ENCODE peak calls at places on chromosomes 12 and 14, in five cellular contexts. E is A549; X is neuronal stem cell; T is heart left ventricle; L is effector memory CD4-positive, alpha-beta T cell. D is an unnamed sample. For H3K4me1, the result is how much of the 10 kb centered on the place peaks cover.

GRCh38 chr12:132289356-132290202 is 39.8 kb downstream of the GALNT9 start:
- DNase-seq in T (no peak), E (no peak), L (no peak), X (no peak), D (no peak)

GRCh38 chr12:127383281-127383680 is 883.7 kb upstream of the TMEM132C start:
- DNase-seq in E (peak), L (no peak), X (no peak), T (no peak), D (no peak)

GRCh38 chr12:69966409-69966808 is 141.4 kb downstream of the MYRFL start:
- DNase-seq in L (no peak), X (no peak), E (peak), T (peak), D (no peak)

GRCh38 chr14:64444984-64445845 is 20.1 kb upstream of the AKAP5 start:
- DNase-seq in X (no peak), E (peak), T (no peak), L (no peak), D (no peak)

GRCh38 chr12:24034160-24034559 is 84.7 kb upstream of the SOX5 start:
- DNase-seq in L (no peak), E (no peak), T (no peak), X (peak), D (no peak)

GRCh38 chr14:92473261-92473946 is 40.2 kb upstream of the RIN3 start:
- DNase-seq in T (peak), L (no peak), X (no peak), E (peak), D (no peak)

GRCh38 chr14:33432407-33433023 is 493.8 kb downstream of the NPAS3 start:
- DNase-seq in T (no peak), X (no peak), E (peak), L (no peak), D (no peak)

GRCh38 chr14:102063808-102064429 is 22.9 kb downstream of the HSP90AA1 start:
- DNase-seq in E (no peak), T (no peak), L (no peak), X (no peak), D (no peak)

GRCh38 chr14:49497725-49498348 is 88.3 kb downstream of the RPS29 start:
- DNase-seq in L (no peak), X (peak), E (peak), T (no peak), D (no peak)

GRCh38 chr12:84502180-84502857 is 410.3 kb downstream of the SLC6A15 start:
- DNase-seq in X (no peak), E (no peak), L (no peak), T (no peak), D (no peak)

GRCh38 chr12:105995986-105996385 is 142.8 kb downstream of the NUAK1 start:
- DNase-seq in T (no peak), E (no peak), L (no peak), X (no peak), D (no peak)

GRCh38 chr12:6215932-6216494 is 15.8 kb downstream of the CD9 start:
- DNase-seq in X (no peak), T (no peak), E (peak), L (no peak), D (no peak)

GRCh38 chr12:7937867-7938506 is 2.0 kb upstream of the SLC2A3 start:
- DNase-seq in T (no peak), E (peak), X (no peak), L (no peak), D (no peak)

GRCh38 chr14:69107407-69108003 is 45.4 kb downstream of the DCAF5 start:
- DNase-seq in E (peak), L (no peak), X (no peak), T (no peak), D (no peak)

GRCh38 chr12:122048156-122048555 is 26.5 kb downstream of the BCL7A start:
- DNase-seq in E (no peak), X (no peak), T (no peak), L (no peak), D (no peak)

GRCh38 chr14:91866511-91867295 is 633 bp downstream of the TC2N start:
- DNase-seq in L (no peak), X (no peak), T (no peak), E (no peak), D (no peak)

GRCh38 chr14:79293482-79293881 is 917.8 kb downstream of the DIO2 start:
- DNase-seq in L (no peak), X (no peak), T (no peak), E (no peak), D (no peak)

GRCh38 chr14:92670177-92670576 is 78.2 kb downstream of the LGMN start:
- DNase-seq in E (peak), L (no peak), X (no peak), T (peak), D (no peak)

GRCh38 chr14:51534623-51535022 is 117.1 kb upstream of the FRMD6 start:
- DNase-seq in T (no peak), E (peak), X (no peak), L (no peak), D (no peak)

GRCh38 chr12:121697093-121697698 is 15.4 kb upstream of the TMEM120B start:
- DNase-seq in T (no peak), X (no peak), E (peak), L (no peak), D (no peak)

GRCh38 chr12:95277139-95277538 is 59.5 kb downstream of the VEZT start:
- DNase-seq in X (no peak), T (no peak), E (no peak), L (no peak), D (no peak)

GRCh38 chr12:41521872-41522379 is 333.8 kb downstream of the PDZRN4 start:
- DNase-seq in X (no peak), L (no peak), T (no peak), E (peak), D (no peak)

GRCh38 chr12:9798008-9798619 is 29.2 kb upstream of the KLRF1 start:
- DNase-seq in L (peak), X (peak), E (peak), T (no peak), D (peak)

GRCh38 chr14:91744068-91744480 is 12.2 kb upstream of the CATSPERB start:
- DNase-seq in L (no peak), E (peak), T (no peak), X (no peak), D (no peak)

GRCh38 chr12:93163260-93164036 is 214.3 kb upstream of the NUDT4 start:
- DNase-seq in L (no peak), T (no peak), X (no peak), E (no peak), D (no peak)

GRCh38 chr12:131963381-131963780 is 13.6 kb downstream of the EP400 start:
- DNase-seq in T (no peak), X (no peak), E (no peak), L (no peak), D (no peak)

GRCh38 chr12:74370608-74371216 is 166.9 kb upstream of the ATXN7L3B start:
- DNase-seq in L (no peak), T (no peak), X (no peak), E (peak), D (no peak)

GRCh38 chr12:11761869-11762567 is 112.5 kb downstream of the ETV6 start:
- DNase-seq in L (no peak), E (no peak), X (no peak), T (no peak), D (no peak)

GRCh38 chr14:67571275-67571990 is 28.6 kb downstream of the PIGH start:
- DNase-seq in L (peak), T (peak), E (peak), X (peak), D (no peak)

GRCh38 chr14:60686865-60687264 is 37.3 kb downstream of the SIX4 start:
- DNase-seq in L (no peak), T (no peak), X (no peak), E (no peak), D (no peak)

GRCh38 chr14:55398679-55399078 is 13.0 kb downstream of the ATG14 start:
- DNase-seq in T (no peak), X (no peak), E (peak), L (no peak), D (no peak)

GRCh38 chr12:126144603-126145002 is 1079.4 kb downstream of the AACS start:
- DNase-seq in X (no peak), L (no peak), T (no peak), E (no peak), D (no peak)

GRCh38 chr12:114667669-114668150 is 16.3 kb downstream of the TBX3 start:
- DNase-seq in E (no peak), L (no peak), T (no peak), X (no peak), D (no peak)

GRCh38 chr14:65151329-65152010 is 49.2 kb upstream of the MAX start:
- DNase-seq in X (no peak), E (no peak), L (no peak), T (no peak), D (no peak)

GRCh38 chr14:75457648-75458165 is 29.9 kb downstream of the JDP2 start:
- DNase-seq in X (no peak), E (no peak), T (no peak), L (no peak), D (no peak)
- H3K4me1 ChIP-seq in X (under half), E (under half), T (half or more), L (under half), D (half or more)

GRCh38 chr14:103382375-103382774 is 2.8 kb upstream of the MARK3 start:
- DNase-seq in X (no peak), E (peak), L (no peak), T (no peak), D (no peak)

GRCh38 chr14:103385994-103386491 is 828 bp downstream of the MARK3 start:
- DNase-seq in T (peak), E (no peak), L (peak), X (no peak), D (no peak)

GRCh38 chr14:103385153-103385993 is at the start of gene MARK3:
- DNase-seq in T (peak), X (peak), E (peak), L (peak), D (peak)

GRCh38 chr14:103386632-103387329 is 1.6 kb downstream of the MARK3 start:
- DNase-seq in E (no peak), L (no peak), T (no peak), X (no peak), D (no peak)

GRCh38 chr14:103384450-103385152 is 614 bp upstream of the MARK3 start:
- DNase-seq in X (no peak), L (no peak), T (no peak), E (no peak), D (no peak)
- H3K4me1 ChIP-seq in X (under half), L (under half), T (under half), E (under half), D (under half)

GRCh38 chr14:96263347-96264199 is 7.6 kb downstream of the BDKRB1 start:
- DNase-seq in L (no peak), X (no peak), E (no peak), T (no peak), D (no peak)

GRCh38 chr14:96264200-96264553 is 8.2 kb downstream of the BDKRB1 start:
- DNase-seq in E (no peak), T (no peak), L (no peak), X (no peak), D (no peak)

GRCh38 chr14:96260341-96260821 is 4.4 kb downstream of the BDKRB1 start:
- DNase-seq in E (no peak), T (no peak), X (no peak), L (no peak), D (no peak)

GRCh38 chr14:96261053-96261452 is 5.0 kb downstream of the BDKRB1 start:
- DNase-seq in L (no peak), E (no peak), X (no peak), T (no peak), D (no peak)

DNA sequence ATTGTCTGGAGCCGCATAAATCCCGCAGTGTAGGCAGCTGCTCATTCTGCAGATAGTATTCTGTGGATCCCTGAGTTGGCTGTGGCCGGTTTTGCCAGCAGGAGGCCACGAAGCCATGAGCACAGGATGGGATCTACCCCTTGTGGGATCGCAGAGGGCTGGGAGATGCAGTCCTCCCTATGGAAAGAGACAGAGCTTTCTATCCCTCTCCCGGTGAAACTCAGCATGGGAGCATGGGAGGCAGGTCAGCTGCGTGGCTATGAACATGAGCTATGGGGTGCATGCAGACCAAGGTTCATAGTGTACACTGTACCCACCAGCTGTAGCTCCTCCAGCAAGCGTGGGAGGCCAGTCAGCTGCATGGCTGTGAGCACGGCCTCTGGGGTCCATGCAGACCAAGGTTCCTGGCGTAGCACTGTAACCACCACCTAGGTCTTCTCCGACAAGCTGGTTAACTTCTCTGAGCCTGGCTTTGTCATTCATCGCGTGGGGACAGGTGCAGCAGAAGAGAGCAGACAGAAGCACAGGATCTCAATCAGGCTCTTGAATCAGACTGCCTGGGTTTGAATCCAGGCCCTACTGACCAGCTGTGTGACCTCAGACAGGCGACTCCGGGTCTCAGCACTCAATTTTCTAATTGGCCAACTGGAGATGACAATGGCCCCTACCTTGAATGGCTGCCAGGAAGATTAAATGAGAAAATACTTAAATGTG is 5.9 kb downstream of the BDKRB1 start:
- DNase-seq in T (no peak), X (no peak), L (no peak), E (no peak), D (no peak)
- H3K4me1 ChIP-seq in T (under half), X (under half), L (under half), E (under half), D (under half)

DNA sequence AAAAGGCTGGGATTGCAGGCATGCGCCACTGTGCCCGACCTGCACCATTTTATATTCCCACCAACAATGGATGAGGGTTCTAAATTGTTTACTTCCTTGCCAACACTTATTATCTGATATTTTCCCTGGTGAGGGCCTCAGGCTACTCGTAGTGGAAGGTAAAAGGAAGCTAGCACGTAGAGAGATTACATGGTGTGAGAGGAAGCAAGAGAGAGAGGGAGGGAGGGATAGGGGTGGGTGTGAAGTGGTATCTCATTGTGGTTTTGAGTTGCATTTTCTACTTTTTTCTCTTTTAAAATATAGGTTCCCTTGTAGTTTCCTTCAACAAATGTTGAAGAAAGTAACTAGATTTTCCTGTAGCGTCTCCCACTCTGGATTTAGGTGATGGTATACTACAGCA is 30.9 kb downstream of the MYO1H start:
- DNase-seq in E (no peak), L (no peak), X (no peak), T (no peak), D (no peak)
- H3K4me1 ChIP-seq in E (under half), L (under half), X (under half), T (under half), D (under half)

GRCh38 chr14:100839573-100840175 is 13.8 kb downstream of the MEG3 start:
- DNase-seq in X (peak), T (no peak), E (no peak), L (no peak), D (no peak)

GRCh38 chr14:100840286-100840685 is 14.4 kb downstream of the MEG3 start:
- DNase-seq in L (no peak), X (peak), T (no peak), E (no peak), D (no peak)

GRCh38 chr14:100836961-100837811 is 11.3 kb downstream of the MEG3 start:
- DNase-seq in E (no peak), L (no peak), T (no peak), X (no peak), D (no peak)

GRCh38 chr14:100837812-100838170 is 11.9 kb downstream of the MEG3 start:
- DNase-seq in L (no peak), E (no peak), T (no peak), X (no peak), D (no peak)

GRCh38 chr14:100838493-100839440 is 12.8 kb downstream of the MEG3 start:
- DNase-seq in X (peak), T (no peak), E (no peak), L (no peak), D (no peak)
- H3K4me1 ChIP-seq in X (half or more), T (under half), E (under half), L (under half), D (under half)

DNA sequence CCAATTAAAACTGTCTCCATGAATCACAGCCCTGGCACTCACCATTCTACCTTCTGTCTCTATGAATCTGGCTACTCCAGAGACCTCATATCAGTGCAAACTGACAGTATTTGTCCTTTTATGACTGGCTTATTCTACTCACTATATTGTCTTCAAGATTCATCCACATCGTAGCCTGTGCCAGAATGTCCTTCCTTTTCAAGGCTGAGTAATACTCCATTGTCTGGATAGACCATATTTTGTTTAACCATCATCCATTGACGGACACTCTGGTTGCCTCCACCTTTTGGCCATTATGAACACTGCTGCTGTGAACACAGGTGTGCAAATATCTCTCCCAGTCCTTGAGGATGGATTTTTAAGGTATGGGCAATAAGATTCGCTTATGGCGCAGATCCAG is 91.6 kb upstream of the NCOR2 start:
- DNase-seq in E (no peak), L (no peak), T (no peak), X (no peak), D (no peak)
- H3K4me1 ChIP-seq in E (under half), L (under half), T (under half), X (under half), D (under half)

GRCh38 chr12:49748800-49749199 is 7.4 kb downstream of the TMBIM6 start:
- DNase-seq in E (no peak), L (no peak), T (no peak), X (no peak), D (no peak)

GRCh38 chr12:49741882-49742620 is 694 bp downstream of the TMBIM6 start:
- DNase-seq in L (peak), X (no peak), T (peak), E (peak), D (peak)

GRCh38 chr12:49748306-49748705 is 6.9 kb downstream of the TMBIM6 start:
- DNase-seq in T (no peak), L (no peak), X (no peak), E (no peak), D (no peak)

GRCh38 chr12:49740930-49741881 is at the start of gene TMBIM6:
- DNase-seq in L (peak), T (peak), X (peak), E (peak), D (peak)

GRCh38 chr12:49744363-49744885 is 3.1 kb downstream of the TMBIM6 start:
- DNase-seq in T (no peak), X (no peak), E (no peak), L (no peak), D (no peak)
- H3K4me1 ChIP-seq in T (half or more), X (under half), E (under half), L (under half), D (under half)